ENCODE peak calls at places on chromosomes 1 and 21, in six cellular contexts. One of them, this sample, is unnamed.

GRCh38 chr1:204461331-204462228 is 33.0 kb downstream of the PIK3C2B start:
- DNase-seq in stimulated activated CD8-positive, alpha-beta memory T cell treated with anti-CD3 and anti-CD28 coated beads, Interleukin-12 subunit alpha, Interleukin-12 subunit beta, amount 100 ng/mL, for 1 hour: no peak
- DNase-seq in anterior cingulate cortex: no peak
- DNase-seq in left ventricle myocardium superior: peak
- DNase-seq in choroid plexus epithelial cell: no peak
- DNase-seq in sciatic nerve: no peak
- DNase-seq in this sample: no peak

GRCh38 chr1:169483500-169483966 is 2.2 kb downstream of the SLC19A2 start:
- DNase-seq in anterior cingulate cortex: no peak
- DNase-seq in stimulated activated CD8-positive, alpha-beta memory T cell treated with anti-CD3 and anti-CD28 coated beads, Interleukin-12 subunit alpha, Interleukin-12 subunit beta, amount 100 ng/mL, for 1 hour: no peak
- DNase-seq in sciatic nerve: no peak
- DNase-seq in choroid plexus epithelial cell: peak
- DNase-seq in left ventricle myocardium superior: no peak
- DNase-seq in this sample: no peak

GRCh38 chr1:202349263-202349928 is 897 bp downstream of the PPP1R12B start:
- DNase-seq in left ventricle myocardium superior: no peak
- DNase-seq in sciatic nerve: no peak
- DNase-seq in stimulated activated CD8-positive, alpha-beta memory T cell treated with anti-CD3 and anti-CD28 coated beads, Interleukin-12 subunit alpha, Interleukin-12 subunit beta, amount 100 ng/mL, for 1 hour: no peak
- DNase-seq in anterior cingulate cortex: no peak
- DNase-seq in choroid plexus epithelial cell: peak
- DNase-seq in this sample: peak

GRCh38 chr1:88983791-88984552 is 8.5 kb downstream of the KYAT3 start:
- DNase-seq in anterior cingulate cortex: no peak
- DNase-seq in sciatic nerve: no peak
- DNase-seq in stimulated activated CD8-positive, alpha-beta memory T cell treated with anti-CD3 and anti-CD28 coated beads, Interleukin-12 subunit alpha, Interleukin-12 subunit beta, amount 100 ng/mL, for 1 hour: no peak
- DNase-seq in left ventricle myocardium superior: peak
- DNase-seq in choroid plexus epithelial cell: peak
- DNase-seq in this sample: no peak

GRCh38 chr1:4529579-4530445 is 124.6 kb upstream of the AJAP1 start:
- DNase-seq in sciatic nerve: no peak
- DNase-seq in choroid plexus epithelial cell: no peak
- DNase-seq in stimulated activated CD8-positive, alpha-beta memory T cell treated with anti-CD3 and anti-CD28 coated beads, Interleukin-12 subunit alpha, Interleukin-12 subunit beta, amount 100 ng/mL, for 1 hour: no peak
- DNase-seq in anterior cingulate cortex: no peak
- DNase-seq in left ventricle myocardium superior: no peak
- DNase-seq in this sample: no peak

GRCh38 chr1:94117250-94117851 is 3.6 kb downstream of the ABCA4 start:
- DNase-seq in sciatic nerve: no peak
- DNase-seq in stimulated activated CD8-positive, alpha-beta memory T cell treated with anti-CD3 and anti-CD28 coated beads, Interleukin-12 subunit alpha, Interleukin-12 subunit beta, amount 100 ng/mL, for 1 hour: no peak
- DNase-seq in anterior cingulate cortex: no peak
- DNase-seq in left ventricle myocardium superior: no peak
- DNase-seq in choroid plexus epithelial cell: no peak
- DNase-seq in this sample: no peak

GRCh38 chr21:24023936-24024335 is 1583.3 kb downstream of the MRPL39 start:
- DNase-seq in sciatic nerve: no peak
- DNase-seq in left ventricle myocardium superior: no peak
- DNase-seq in choroid plexus epithelial cell: no peak
- DNase-seq in anterior cingulate cortex: no peak
- DNase-seq in stimulated activated CD8-positive, alpha-beta memory T cell treated with anti-CD3 and anti-CD28 coated beads, Interleukin-12 subunit alpha, Interleukin-12 subunit beta, amount 100 ng/mL, for 1 hour: no peak
- DNase-seq in this sample: no peak

GRCh38 chr1:54245501-54245900 is 45.5 kb downstream of the MRPL37 start:
- DNase-seq in left ventricle myocardium superior: no peak
- DNase-seq in stimulated activated CD8-positive, alpha-beta memory T cell treated with anti-CD3 and anti-CD28 coated beads, Interleukin-12 subunit alpha, Interleukin-12 subunit beta, amount 100 ng/mL, for 1 hour: no peak
- DNase-seq in sciatic nerve: no peak
- DNase-seq in anterior cingulate cortex: no peak
- DNase-seq in choroid plexus epithelial cell: no peak
- DNase-seq in this sample: no peak

GRCh38 chr1:24713176-24713575 is 32.1 kb upstream of the CLIC4 start:
- DNase-seq in sciatic nerve: no peak
- DNase-seq in anterior cingulate cortex: no peak
- DNase-seq in choroid plexus epithelial cell: no peak
- DNase-seq in left ventricle myocardium superior: no peak
- DNase-seq in stimulated activated CD8-positive, alpha-beta memory T cell treated with anti-CD3 and anti-CD28 coated beads, Interleukin-12 subunit alpha, Interleukin-12 subunit beta, amount 100 ng/mL, for 1 hour: no peak
- DNase-seq in this sample: no peak

GRCh38 chr1:44932151-44932550 is 54.2 kb downstream of the EIF2B3 start:
- DNase-seq in anterior cingulate cortex: no peak
- DNase-seq in sciatic nerve: no peak
- DNase-seq in stimulated activated CD8-positive, alpha-beta memory T cell treated with anti-CD3 and anti-CD28 coated beads, Interleukin-12 subunit alpha, Interleukin-12 subunit beta, amount 100 ng/mL, for 1 hour: no peak
- DNase-seq in choroid plexus epithelial cell: no peak
- DNase-seq in left ventricle myocardium superior: no peak
- DNase-seq in this sample: no peak

GRCh38 chr1:201482755-201483154 is 13.8 kb upstream of the PHLDA3 start:
- DNase-seq in choroid plexus epithelial cell: no peak
- DNase-seq in anterior cingulate cortex: no peak
- DNase-seq in stimulated activated CD8-positive, alpha-beta memory T cell treated with anti-CD3 and anti-CD28 coated beads, Interleukin-12 subunit alpha, Interleukin-12 subunit beta, amount 100 ng/mL, for 1 hour: no peak
- DNase-seq in sciatic nerve: no peak
- DNase-seq in left ventricle myocardium superior: no peak
- DNase-seq in this sample: no peak

GRCh38 chr1:230986976-230987375 is 8.1 kb downstream of the ARV1 start:
- DNase-seq in stimulated activated CD8-positive, alpha-beta memory T cell treated with anti-CD3 and anti-CD28 coated beads, Interleukin-12 subunit alpha, Interleukin-12 subunit beta, amount 100 ng/mL, for 1 hour: no peak
- DNase-seq in anterior cingulate cortex: no peak
- DNase-seq in choroid plexus epithelial cell: peak
- DNase-seq in left ventricle myocardium superior: no peak
- DNase-seq in sciatic nerve: no peak
- DNase-seq in this sample: peak

GRCh38 chr1:234933475-234933874 is 195.2 kb downstream of the TOMM20 start:
- DNase-seq in anterior cingulate cortex: no peak
- DNase-seq in sciatic nerve: no peak
- DNase-seq in left ventricle myocardium superior: peak
- DNase-seq in choroid plexus epithelial cell: peak
- DNase-seq in stimulated activated CD8-positive, alpha-beta memory T cell treated with anti-CD3 and anti-CD28 coated beads, Interleukin-12 subunit alpha, Interleukin-12 subunit beta, amount 100 ng/mL, for 1 hour: no peak
- DNase-seq in this sample: no peak

GRCh38 chr1:240399381-240399780 is 212.6 kb downstream of the GREM2 start:
- DNase-seq in left ventricle myocardium superior: no peak
- DNase-seq in sciatic nerve: no peak
- DNase-seq in stimulated activated CD8-positive, alpha-beta memory T cell treated with anti-CD3 and anti-CD28 coated beads, Interleukin-12 subunit alpha, Interleukin-12 subunit beta, amount 100 ng/mL, for 1 hour: no peak
- DNase-seq in choroid plexus epithelial cell: peak
- DNase-seq in anterior cingulate cortex: no peak
- DNase-seq in this sample: peak

GRCh38 chr1:27602510-27603319 is 1.2 kb downstream of the AHDC1 start:
- DNase-seq in sciatic nerve: peak
- DNase-seq in stimulated activated CD8-positive, alpha-beta memory T cell treated with anti-CD3 and anti-CD28 coated beads, Interleukin-12 subunit alpha, Interleukin-12 subunit beta, amount 100 ng/mL, for 1 hour: no peak
- DNase-seq in left ventricle myocardium superior: peak
- DNase-seq in anterior cingulate cortex: peak
- DNase-seq in choroid plexus epithelial cell: peak
- DNase-seq in this sample: no peak

GRCh38 chr1:89955806-89956205 is 39.1 kb upstream of the ZNF326 start:
- DNase-seq in choroid plexus epithelial cell: no peak
- DNase-seq in stimulated activated CD8-positive, alpha-beta memory T cell treated with anti-CD3 and anti-CD28 coated beads, Interleukin-12 subunit alpha, Interleukin-12 subunit beta, amount 100 ng/mL, for 1 hour: no peak
- DNase-seq in left ventricle myocardium superior: no peak
- DNase-seq in sciatic nerve: no peak
- DNase-seq in anterior cingulate cortex: no peak
- DNase-seq in this sample: no peak

GRCh38 chr1:246043556-246043955 is 463.5 kb downstream of the SMYD3 start:
- DNase-seq in sciatic nerve: no peak
- DNase-seq in anterior cingulate cortex: no peak
- DNase-seq in choroid plexus epithelial cell: peak
- DNase-seq in left ventricle myocardium superior: no peak
- DNase-seq in stimulated activated CD8-positive, alpha-beta memory T cell treated with anti-CD3 and anti-CD28 coated beads, Interleukin-12 subunit alpha, Interleukin-12 subunit beta, amount 100 ng/mL, for 1 hour: no peak
- DNase-seq in this sample: no peak

GRCh38 chr1:3393987-3394920 is 60.2 kb upstream of the ARHGEF16 start:
- DNase-seq in left ventricle myocardium superior: no peak
- DNase-seq in stimulated activated CD8-positive, alpha-beta memory T cell treated with anti-CD3 and anti-CD28 coated beads, Interleukin-12 subunit alpha, Interleukin-12 subunit beta, amount 100 ng/mL, for 1 hour: no peak
- DNase-seq in sciatic nerve: no peak
- DNase-seq in choroid plexus epithelial cell: no peak
- DNase-seq in anterior cingulate cortex: no peak
- DNase-seq in this sample: no peak

GRCh38 chr1:110068646-110069301 is 1.7 kb downstream of the ALX3 start:
- DNase-seq in left ventricle myocardium superior: no peak
- DNase-seq in sciatic nerve: no peak
- DNase-seq in anterior cingulate cortex: no peak
- DNase-seq in stimulated activated CD8-positive, alpha-beta memory T cell treated with anti-CD3 and anti-CD28 coated beads, Interleukin-12 subunit alpha, Interleukin-12 subunit beta, amount 100 ng/mL, for 1 hour: no peak
- DNase-seq in choroid plexus epithelial cell: no peak
- DNase-seq in this sample: no peak

GRCh38 chr1:1079408-1080121 is 5.5 kb upstream of the RNF223 start:
- DNase-seq in sciatic nerve: no peak
- DNase-seq in choroid plexus epithelial cell: peak
- DNase-seq in stimulated activated CD8-positive, alpha-beta memory T cell treated with anti-CD3 and anti-CD28 coated beads, Interleukin-12 subunit alpha, Interleukin-12 subunit beta, amount 100 ng/mL, for 1 hour: no peak
- DNase-seq in anterior cingulate cortex: no peak
- DNase-seq in left ventricle myocardium superior: peak
- DNase-seq in this sample: peak

GRCh38 chr1:58717979-58718378 is 18.1 kb upstream of the MYSM1 start:
- DNase-seq in sciatic nerve: no peak
- DNase-seq in left ventricle myocardium superior: no peak
- DNase-seq in choroid plexus epithelial cell: no peak
- DNase-seq in anterior cingulate cortex: no peak
- DNase-seq in stimulated activated CD8-positive, alpha-beta memory T cell treated with anti-CD3 and anti-CD28 coated beads, Interleukin-12 subunit alpha, Interleukin-12 subunit beta, amount 100 ng/mL, for 1 hour: no peak
- DNase-seq in this sample: no peak

GRCh38 chr1:116842654-116843053 is 67.1 kb upstream of the PTGFRN start:
- DNase-seq in left ventricle myocardium superior: no peak
- DNase-seq in choroid plexus epithelial cell: peak
- DNase-seq in sciatic nerve: no peak
- DNase-seq in stimulated activated CD8-positive, alpha-beta memory T cell treated with anti-CD3 and anti-CD28 coated beads, Interleukin-12 subunit alpha, Interleukin-12 subunit beta, amount 100 ng/mL, for 1 hour: no peak
- DNase-seq in anterior cingulate cortex: no peak
- DNase-seq in this sample: no peak

GRCh38 chr1:22794691-22795090 is 84.1 kb downstream of the EPHB2 start:
- DNase-seq in left ventricle myocardium superior: peak
- DNase-seq in anterior cingulate cortex: no peak
- DNase-seq in stimulated activated CD8-positive, alpha-beta memory T cell treated with anti-CD3 and anti-CD28 coated beads, Interleukin-12 subunit alpha, Interleukin-12 subunit beta, amount 100 ng/mL, for 1 hour: no peak
- DNase-seq in sciatic nerve: no peak
- DNase-seq in choroid plexus epithelial cell: no peak
- DNase-seq in this sample: no peak

GRCh38 chr1:183901748-183902341 is 96.9 kb downstream of the RGL1 start:
- DNase-seq in stimulated activated CD8-positive, alpha-beta memory T cell treated with anti-CD3 and anti-CD28 coated beads, Interleukin-12 subunit alpha, Interleukin-12 subunit beta, amount 100 ng/mL, for 1 hour: no peak
- DNase-seq in sciatic nerve: no peak
- DNase-seq in anterior cingulate cortex: no peak
- DNase-seq in left ventricle myocardium superior: no peak
- DNase-seq in choroid plexus epithelial cell: no peak
- DNase-seq in this sample: no peak

GRCh38 chr1:30982937-30983336 is 74.4 kb upstream of the SDC3 start:
- DNase-seq in stimulated activated CD8-positive, alpha-beta memory T cell treated with anti-CD3 and anti-CD28 coated beads, Interleukin-12 subunit alpha, Interleukin-12 subunit beta, amount 100 ng/mL, for 1 hour: no peak
- DNase-seq in anterior cingulate cortex: no peak
- DNase-seq in sciatic nerve: no peak
- DNase-seq in left ventricle myocardium superior: no peak
- DNase-seq in choroid plexus epithelial cell: peak
- DNase-seq in this sample: no peak

GRCh38 chr1:24036080-24036479 is 56.0 kb upstream of the SRSF10 start:
- DNase-seq in choroid plexus epithelial cell: no peak
- DNase-seq in left ventricle myocardium superior: no peak
- DNase-seq in anterior cingulate cortex: no peak
- DNase-seq in stimulated activated CD8-positive, alpha-beta memory T cell treated with anti-CD3 and anti-CD28 coated beads, Interleukin-12 subunit alpha, Interleukin-12 subunit beta, amount 100 ng/mL, for 1 hour: no peak
- DNase-seq in sciatic nerve: no peak
- DNase-seq in this sample: no peak

GRCh38 chr1:58898739-58899580 is 115.1 kb upstream of the JUN start:
- DNase-seq in sciatic nerve: peak
- DNase-seq in choroid plexus epithelial cell: peak
- DNase-seq in anterior cingulate cortex: no peak
- DNase-seq in left ventricle myocardium superior: peak
- DNase-seq in stimulated activated CD8-positive, alpha-beta memory T cell treated with anti-CD3 and anti-CD28 coated beads, Interleukin-12 subunit alpha, Interleukin-12 subunit beta, amount 100 ng/mL, for 1 hour: no peak
- DNase-seq in this sample: no peak

GRCh38 chr1:119091618-119092017 is 48.8 kb downstream of the WARS2 start:
- DNase-seq in choroid plexus epithelial cell: no peak
- DNase-seq in anterior cingulate cortex: no peak
- DNase-seq in left ventricle myocardium superior: no peak
- DNase-seq in sciatic nerve: no peak
- DNase-seq in stimulated activated CD8-positive, alpha-beta memory T cell treated with anti-CD3 and anti-CD28 coated beads, Interleukin-12 subunit alpha, Interleukin-12 subunit beta, amount 100 ng/mL, for 1 hour: no peak
- DNase-seq in this sample: no peak

GRCh38 chr1:45543599-45544417 is 6.8 kb upstream of the AKR1A1 start:
- DNase-seq in anterior cingulate cortex: peak
- DNase-seq in left ventricle myocardium superior: peak
- DNase-seq in choroid plexus epithelial cell: peak
- DNase-seq in sciatic nerve: peak
- DNase-seq in stimulated activated CD8-positive, alpha-beta memory T cell treated with anti-CD3 and anti-CD28 coated beads, Interleukin-12 subunit alpha, Interleukin-12 subunit beta, amount 100 ng/mL, for 1 hour: peak
- DNase-seq in this sample: no peak